ENCODE peak calls at places on chromosomes 5 and 9, in five cellular contexts. M is IMR-90, R is tibial nerve, O is stomach, C is transverse colon. F is an unnamed sample.

GRCh38 chr5:14745753-14746152 is 81.2 kb downstream of the OTULIN start:
- DNase-seq in C (no peak), O (no peak), M (no peak), R (no peak), F (no peak)

GRCh38 chr9:89463986-89464901 is 33.7 kb downstream of the SEMA4D start:
- DNase-seq in M (no peak), C (peak), O (peak), R (no peak), F (no peak)

GRCh38 chr5:123717139-123717538 is 205.2 kb downstream of the CSNK1G3 start:
- DNase-seq in O (no peak), M (peak), R (no peak), C (no peak), F (no peak)

GRCh38 chr9:88544245-88544644 is 9.3 kb downstream of the NXNL2 start:
- DNase-seq in C (no peak), R (no peak), O (peak), M (no peak), F (no peak)

GRCh38 chr9:134332266-134332665 is 6.0 kb downstream of the RXRA start:
- DNase-seq in C (no peak), R (no peak), M (no peak), O (no peak), F (no peak)

GRCh38 chr9:107367727-107368502 is 84.8 kb downstream of the RAD23B start:
- DNase-seq in M (no peak), O (no peak), R (no peak), C (no peak), F (no peak)

GRCh38 chr5:156527611-156528010 is 200.6 kb downstream of the SGCD start:
- DNase-seq in R (no peak), M (no peak), O (no peak), C (no peak), F (no peak)

GRCh38 chr5:132019337-132019736 is 7.9 kb upstream of the ACSL6 start:
- DNase-seq in R (peak), M (no peak), C (peak), O (no peak), F (no peak)

GRCh38 chr9:70795841-70796240 is 325.6 kb downstream of the TRPM3 start:
- DNase-seq in R (no peak), M (no peak), O (no peak), C (no peak), F (no peak)

GRCh38 chr5:39209924-39210323 is 9.4 kb downstream of the FYB1 start:
- DNase-seq in C (peak), M (no peak), O (peak), R (no peak), F (peak)

GRCh38 chr9:77793909-77794308 is 145.8 kb upstream of the GNA14 start:
- DNase-seq in M (peak), R (no peak), O (no peak), C (no peak), F (no peak)

GRCh38 chr5:179484201-179484600 is 66.2 kb upstream of the RUFY1 start:
- DNase-seq in O (no peak), C (no peak), M (no peak), R (no peak), F (no peak)

GRCh38 chr5:132837868-132838267 is 7.4 kb upstream of the SHROOM1 start:
- DNase-seq in M (no peak), R (no peak), O (peak), C (peak), F (no peak)

GRCh38 chr9:3698531-3698930 is 172.7 kb upstream of the RFX3 start:
- DNase-seq in R (no peak), C (no peak), M (no peak), O (no peak), F (no peak)

GRCh38 chr5:122195784-122196394 is 66.5 kb downstream of the ZNF474 start:
- DNase-seq in O (no peak), R (peak), C (no peak), M (peak), F (no peak)

GRCh38 chr9:107734231-107735014 is 244.9 kb upstream of the KLF4 start:
- DNase-seq in O (no peak), C (no peak), R (no peak), M (peak), F (no peak)

GRCh38 chr9:114434878-114435311 is 47.1 kb upstream of the AKNA start:
- DNase-seq in C (no peak), R (no peak), M (peak), O (no peak), F (no peak)

GRCh38 chr9:97749928-97750327 is 52.8 kb upstream of the XPA start:
- DNase-seq in M (no peak), R (no peak), C (no peak), O (no peak), F (no peak)

GRCh38 chr9:3088166-3088702 is 244.3 kb upstream of the PUM3 start:
- DNase-seq in C (no peak), R (no peak), O (no peak), M (no peak), F (no peak)

GRCh38 chr9:37952731-37953130 is 48.8 kb upstream of the SLC25A51 start:
- DNase-seq in R (no peak), O (no peak), C (no peak), M (peak), F (no peak)

GRCh38 chr9:19133549-19134345 is 6.5 kb upstream of the PLIN2 start:
- DNase-seq in O (no peak), R (no peak), M (peak), C (no peak), F (no peak)

GRCh38 chr9:113772121-113772885 is 103.8 kb upstream of the ZNF618 start:
- DNase-seq in C (no peak), R (peak), M (peak), O (no peak), F (no peak)

GRCh38 chr9:95032580-95033298 is 284.8 kb downstream of the FANCC start:
- DNase-seq in R (no peak), O (no peak), M (no peak), C (no peak), F (no peak)

GRCh38 chr9:114303571-114303970 is 19.3 kb upstream of the ORM1 start:
- DNase-seq in M (no peak), C (peak), O (peak), R (no peak), F (no peak)

GRCh38 chr9:92837191-92837590 is 40.6 kb downstream of the ZNF484 start:
- DNase-seq in O (no peak), M (no peak), C (no peak), R (no peak), F (no peak)

DNA sequence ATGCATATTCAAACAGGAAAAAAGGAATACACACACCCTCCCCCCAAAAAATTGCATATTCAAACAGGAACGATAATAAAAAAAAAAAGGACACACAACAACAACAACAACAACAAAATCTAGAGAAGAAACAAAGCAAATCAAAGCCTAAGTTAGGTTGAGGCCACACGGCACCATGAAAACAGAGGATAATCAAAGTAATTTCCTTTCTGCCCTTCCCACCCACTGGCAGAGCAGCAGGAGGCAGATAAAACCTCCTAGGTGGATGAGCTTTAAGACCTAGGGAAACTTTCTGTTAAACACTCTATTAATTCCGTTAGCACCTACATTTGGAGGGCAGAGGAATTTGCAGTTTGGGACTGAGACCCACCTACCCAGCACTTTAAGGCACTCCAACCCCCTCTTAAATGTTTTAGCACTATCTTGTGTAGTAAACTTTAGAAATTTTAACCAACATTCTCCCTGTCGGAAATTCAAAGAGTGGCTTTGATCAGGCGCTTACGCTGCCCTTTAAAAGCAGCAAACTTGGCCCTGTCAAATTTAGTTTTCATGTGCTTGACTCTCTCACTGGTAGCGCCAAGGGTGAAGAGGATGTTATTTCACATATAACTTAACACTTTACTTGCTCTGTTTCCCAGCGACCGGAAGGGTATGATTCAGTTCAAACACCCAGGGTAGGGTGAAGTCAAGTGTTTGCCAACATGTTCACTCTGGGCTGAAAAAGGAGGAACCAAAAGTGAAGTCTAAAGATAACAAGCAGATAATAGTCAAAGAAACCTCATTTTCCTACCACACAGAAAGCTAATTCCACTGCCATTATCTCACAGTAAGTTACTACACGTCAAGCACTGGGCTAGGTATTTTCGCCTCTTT is 9.2 kb downstream of the ENC1 start:
- DNase-seq in R (no peak), M (peak), C (no peak), O (no peak), F (no peak)
- H3K27ac ChIP-seq in R (no peak), M (peak), C (peak), O (peak), F (no peak)

DNA sequence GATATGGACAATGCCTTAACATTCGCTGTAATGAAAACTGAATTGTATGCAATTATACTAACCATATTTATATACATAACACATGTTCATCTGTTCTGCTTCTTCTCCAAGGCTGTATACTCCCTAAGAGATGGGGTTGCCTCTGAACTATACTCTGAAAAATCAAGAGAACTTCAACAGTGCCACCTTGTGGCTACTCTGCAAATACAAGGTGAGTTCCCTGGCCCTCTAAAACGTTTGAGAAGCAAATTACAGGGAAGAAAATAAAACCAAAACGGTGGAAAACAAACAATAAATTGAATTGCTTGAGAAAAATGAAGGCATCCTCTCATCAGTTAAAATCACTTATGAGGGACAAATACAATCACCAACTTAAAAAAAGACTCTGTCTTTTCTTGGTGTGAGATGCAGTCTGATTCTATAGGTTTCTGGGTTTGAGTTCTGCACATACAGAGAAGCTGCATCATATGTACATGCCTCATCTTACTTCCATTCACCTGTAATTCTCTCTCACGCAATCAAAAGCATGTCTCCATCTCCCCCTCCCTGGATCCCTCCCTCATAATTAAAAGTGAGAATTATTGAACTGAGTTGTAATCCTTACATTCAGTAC is 98.6 kb downstream of the FBXW11 start:
- DNase-seq in O (peak), R (peak), M (peak), C (peak), F (peak)
- TF ChIP-seq POLR2A in O (no peak), R (no peak), M (no peak), C (no peak), F (no peak)

DNA sequence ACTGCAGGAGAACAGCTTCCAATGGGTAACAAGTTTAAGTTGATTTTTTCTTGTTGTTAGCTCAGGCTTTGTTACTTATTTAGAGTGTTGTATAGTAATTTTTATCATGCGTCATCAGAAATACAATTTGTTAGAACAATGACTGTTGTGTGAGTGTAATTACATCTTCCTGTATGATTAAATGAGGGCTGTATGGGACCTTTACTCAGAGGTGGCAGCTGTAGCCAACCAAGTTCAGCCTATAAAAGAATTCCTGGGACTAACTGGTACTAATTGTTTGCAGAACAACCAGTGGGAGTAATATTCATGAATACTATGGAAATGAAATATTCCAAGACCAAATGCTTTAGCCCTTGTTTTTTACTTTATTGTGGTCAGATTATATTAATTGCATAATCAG is 30.8 kb upstream of the TJP2 start:
- DNase-seq in O (no peak), C (no peak), R (no peak), M (no peak), F (peak)
- H3K27ac ChIP-seq in O (no peak), C (no peak), R (peak), M (no peak), F (no peak)

GRCh38 chr5:10686890-10687289 is 74.1 kb downstream of the DAP start:
- DNase-seq in M (no peak), C (no peak), R (no peak), O (no peak), F (no peak)
- TF ChIP-seq POLR2A in M (no peak), C (no peak), R (no peak), O (no peak), F (no peak)

GRCh38 chr5:173765030-173765644 is 123.0 kb upstream of the CPEB4 start:
- DNase-seq in M (no peak), R (no peak), O (no peak), C (no peak), F (no peak)
- H3K27ac ChIP-seq in M (no peak), R (no peak), O (peak), C (peak), F (peak)

GRCh38 chr5:176535655-176536131 is 1.5 kb downstream of the RNF44 start:
- DNase-seq in M (no peak), O (no peak), R (no peak), C (no peak), F (peak)

GRCh38 chr5:176534640-176535039 is 2.6 kb downstream of the RNF44 start:
- DNase-seq in R (no peak), O (no peak), M (no peak), C (peak), F (peak)

GRCh38 chr5:176536132-176536901 is 885 bp downstream of the RNF44 start:
- DNase-seq in C (peak), O (peak), M (peak), R (peak), F (peak)

GRCh38 chr5:176533894-176534611 is 3.1 kb downstream of the RNF44 start:
- DNase-seq in C (peak), R (no peak), O (peak), M (peak), F (peak)

GRCh38 chr5:176535101-176535654 is 2.0 kb downstream of the RNF44 start:
- DNase-seq in O (no peak), C (peak), M (peak), R (no peak), F (peak)
- TF ChIP-seq POLR2A in O (no peak), C (peak), M (no peak), R (no peak), F (no peak)

DNA sequence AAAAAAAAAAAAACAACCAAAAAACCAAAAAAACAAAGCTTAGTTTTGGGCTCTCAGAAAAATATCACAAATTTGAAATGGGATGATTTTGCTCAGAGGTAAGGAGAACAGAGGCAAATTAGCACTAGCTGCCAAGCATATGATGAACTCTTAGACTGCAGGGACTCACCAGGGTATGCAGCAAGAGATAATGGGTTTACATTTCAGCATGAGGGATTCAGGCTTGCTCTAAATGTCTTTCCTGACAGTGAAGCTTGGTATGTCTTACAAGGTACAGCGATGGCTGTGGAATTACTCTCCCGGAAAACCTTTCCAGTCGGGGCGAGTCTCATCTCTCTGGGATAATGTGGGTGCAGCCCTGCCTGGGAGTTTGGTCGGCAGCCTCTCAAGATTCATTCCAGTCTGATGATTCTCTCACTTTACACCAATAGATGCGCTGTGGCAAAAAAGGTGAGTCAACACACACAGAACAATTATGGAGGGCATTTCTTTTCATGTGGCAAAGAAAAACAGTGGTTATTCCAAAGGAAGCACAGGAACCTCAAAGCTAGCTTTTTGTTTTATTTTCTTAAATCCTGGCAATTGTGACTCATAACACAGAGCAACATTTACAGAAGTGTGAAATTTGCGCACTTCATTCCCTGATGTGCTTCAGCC is 190.2 kb downstream of the DCP2 start:
- DNase-seq in M (peak), R (no peak), O (no peak), C (no peak), F (no peak)
- H3K27ac ChIP-seq in M (peak), R (no peak), O (peak), C (no peak), F (no peak)

GRCh38 chr9:127785933-127786772 is at the start of gene CDK9:
- DNase-seq in O (peak), C (peak), M (peak), R (peak), F (peak)
- TF ChIP-seq POLR2A in O (no peak), C (peak), M (peak), R (peak), F (no peak)